ENCODE peak calls at places on chromosomes 5 and 9, in seven cellular contexts. One of them, this sample, is unnamed.

GRCh38 chr9:81826541-81826906 is 101.7 kb upstream of the SPATA31D4 start:
- DNase-seq in T-helper 2 cell: no peak
- DNase-seq in NCI-H446: peak
- DNase-seq in NCI-H1930: no peak
- DNase-seq in choroid plexus epithelial cell: no peak
- DNase-seq in activated T-cell treated with anti-CD3 and anti-CD28 coated beads, Interleukin-2, amount 50 U/mL, for 4 hours: no peak
- DNase-seq in psoas muscle: no peak
- DNase-seq in this sample: no peak

GRCh38 chr9:15135167-15135792 is 171.7 kb downstream of the TTC39B start:
- DNase-seq in T-helper 2 cell: peak
- DNase-seq in NCI-H446: peak
- DNase-seq in NCI-H1930: peak
- DNase-seq in choroid plexus epithelial cell: peak
- DNase-seq in activated T-cell treated with anti-CD3 and anti-CD28 coated beads, Interleukin-2, amount 50 U/mL, for 4 hours: peak
- DNase-seq in psoas muscle: peak
- DNase-seq in this sample: peak

GRCh38 chr5:142262683-142263082 is 62.1 kb downstream of the SPRY4 start:
- DNase-seq in T-helper 2 cell: no peak
- DNase-seq in NCI-H446: no peak
- DNase-seq in NCI-H1930: no peak
- DNase-seq in choroid plexus epithelial cell: no peak
- DNase-seq in activated T-cell treated with anti-CD3 and anti-CD28 coated beads, Interleukin-2, amount 50 U/mL, for 4 hours: no peak
- DNase-seq in psoas muscle: no peak
- DNase-seq in this sample: no peak

GRCh38 chr5:58184910-58185309 is 275.0 kb downstream of the PLK2 start:
- DNase-seq in T-helper 2 cell: no peak
- DNase-seq in NCI-H446: no peak
- DNase-seq in NCI-H1930: no peak
- DNase-seq in choroid plexus epithelial cell: no peak
- DNase-seq in activated T-cell treated with anti-CD3 and anti-CD28 coated beads, Interleukin-2, amount 50 U/mL, for 4 hours: no peak
- DNase-seq in psoas muscle: no peak
- DNase-seq in this sample: no peak

GRCh38 chr9:131279927-131280530 is 3.7 kb upstream of the FAM78A start:
- DNase-seq in T-helper 2 cell: no peak
- DNase-seq in NCI-H446: no peak
- DNase-seq in NCI-H1930: no peak
- DNase-seq in choroid plexus epithelial cell: no peak
- DNase-seq in activated T-cell treated with anti-CD3 and anti-CD28 coated beads, Interleukin-2, amount 50 U/mL, for 4 hours: no peak
- DNase-seq in psoas muscle: no peak
- DNase-seq in this sample: no peak

GRCh38 chr5:40485021-40485998 is 194.4 kb upstream of the PTGER4 start:
- DNase-seq in T-helper 2 cell: no peak
- DNase-seq in NCI-H446: no peak
- DNase-seq in NCI-H1930: no peak
- DNase-seq in choroid plexus epithelial cell: no peak
- DNase-seq in activated T-cell treated with anti-CD3 and anti-CD28 coated beads, Interleukin-2, amount 50 U/mL, for 4 hours: no peak
- DNase-seq in psoas muscle: no peak
- DNase-seq in this sample: no peak

GRCh38 chr5:41115281-41115680 is 44.1 kb upstream of the MROH2B start:
- DNase-seq in T-helper 2 cell: no peak
- DNase-seq in NCI-H446: no peak
- DNase-seq in NCI-H1930: no peak
- DNase-seq in choroid plexus epithelial cell: peak
- DNase-seq in activated T-cell treated with anti-CD3 and anti-CD28 coated beads, Interleukin-2, amount 50 U/mL, for 4 hours: no peak
- DNase-seq in psoas muscle: no peak
- DNase-seq in this sample: no peak

GRCh38 chr9:10274156-10274555 is 338.6 kb downstream of the PTPRD start:
- DNase-seq in T-helper 2 cell: no peak
- DNase-seq in NCI-H446: peak
- DNase-seq in NCI-H1930: no peak
- DNase-seq in choroid plexus epithelial cell: peak
- DNase-seq in activated T-cell treated with anti-CD3 and anti-CD28 coated beads, Interleukin-2, amount 50 U/mL, for 4 hours: no peak
- DNase-seq in psoas muscle: no peak
- DNase-seq in this sample: no peak

GRCh38 chr5:14635656-14636055 is 28.9 kb upstream of the OTULIN start:
- DNase-seq in T-helper 2 cell: no peak
- DNase-seq in NCI-H446: no peak
- DNase-seq in NCI-H1930: no peak
- DNase-seq in choroid plexus epithelial cell: no peak
- DNase-seq in activated T-cell treated with anti-CD3 and anti-CD28 coated beads, Interleukin-2, amount 50 U/mL, for 4 hours: no peak
- DNase-seq in psoas muscle: no peak
- DNase-seq in this sample: no peak

GRCh38 chr9:98231770-98232478 is 23.5 kb downstream of the TBC1D2 start:
- DNase-seq in T-helper 2 cell: no peak
- DNase-seq in NCI-H446: no peak
- DNase-seq in NCI-H1930: no peak
- DNase-seq in choroid plexus epithelial cell: peak
- DNase-seq in activated T-cell treated with anti-CD3 and anti-CD28 coated beads, Interleukin-2, amount 50 U/mL, for 4 hours: no peak
- DNase-seq in psoas muscle: no peak
- DNase-seq in this sample: no peak